ENCODE peak calls at places on chromosomes 2 and 18, in four cellular contexts. B is A549, F is K562, Z is HepG2. K is an unnamed sample.

GRCh38 chr2:217695033-217695520 is 307.7 kb downstream of the TNS1 start:
- DNase-seq in Z (no peak), F (no peak), B (no peak), K (no peak)

GRCh38 chr2:119426801-119427395 is 4.8 kb upstream of the TMEM37 start:
- DNase-seq in F (peak; percentile 16), B (no peak), Z (peak; percentile 68), K (no peak)

GRCh38 chr2:27710640-27711430 is 47.1 kb downstream of the SLC4A1AP start:
- DNase-seq in F (no peak), B (no peak), Z (no peak), K (no peak)

GRCh38 chr2:74894261-74895030 is 60.5 kb downstream of the HK2 start:
- DNase-seq in F (no peak), B (no peak), Z (no peak), K (no peak)

GRCh38 chr18:48715651-48716354 is 177.0 kb downstream of the CTIF start:
- DNase-seq in B (no peak), F (no peak), Z (no peak), K (no peak)

GRCh38 chr2:232672581-232672980 is 24.6 kb upstream of the GIGYF2 start:
- DNase-seq in F (no peak), B (no peak), Z (no peak), K (no peak)

GRCh38 chr2:166612214-166612613 is 118.2 kb upstream of the SCN7A start:
- DNase-seq in Z (no peak), B (no peak), F (no peak), K (no peak)

GRCh38 chr2:237060518-237061312 is 25.0 kb upstream of the COPS8 start:
- DNase-seq in Z (peak; percentile 62), B (peak; percentile 49), F (peak; percentile 47), K (no peak)

GRCh38 chr2:63057249-63058148 is 6.9 kb downstream of the OTX1 start:
- DNase-seq in Z (no peak), F (no peak), B (no peak), K (no peak)

GRCh38 chr2:189149981-189150380 is 29.6 kb downstream of the COL5A2 start:
- DNase-seq in Z (no peak), F (no peak), B (no peak), K (no peak)

GRCh38 chr18:67973916-67974315 is 457.4 kb upstream of the DSEL start:
- DNase-seq in F (no peak), B (no peak), Z (no peak), K (no peak)

GRCh38 chr2:162261032-162261945 is 18.0 kb upstream of the FAP start:
- DNase-seq in Z (no peak), B (no peak), F (no peak), K (no peak)

GRCh38 chr2:202721621-202722020 is 86.9 kb downstream of the FAM117B start:
- DNase-seq in Z (peak; percentile 6), F (no peak), B (no peak), K (no peak)

GRCh38 chr2:1227289-1227900 is 185.9 kb upstream of the TPO start:
- DNase-seq in F (peak; percentile 2), B (no peak), Z (no peak), K (no peak)

GRCh38 chr2:147531299-147531698 is 313.5 kb upstream of the ACVR2A start:
- DNase-seq in Z (no peak), B (no peak), F (no peak), K (no peak)

GRCh38 chr2:70498054-70498453 is 55.6 kb downstream of the TGFA start:
- DNase-seq in B (peak; percentile 52), Z (peak; percentile 61), F (peak; percentile 4), K (no peak)

GRCh38 chr2:150916997-150917396 is 344.7 kb downstream of the RBM43 start:
- DNase-seq in Z (no peak), F (no peak), B (no peak), K (no peak)

GRCh38 chr2:240642806-240643092 is 17.5 kb downstream of the GPR35 start:
- DNase-seq in Z (no peak), B (no peak), F (no peak), K (no peak)

GRCh38 chr18:80184243-80184772 is 63.0 kb downstream of the PARD6G start:
- DNase-seq in B (no peak), Z (no peak), F (no peak), K (no peak)

GRCh38 chr18:36025025-36025424 is 42.3 kb downstream of the RPRD1A start:
- DNase-seq in F (no peak), B (no peak), Z (no peak), K (no peak)

GRCh38 chr2:86787701-86788100 is 3.0 kb downstream of the CD8A start:
- DNase-seq in F (no peak), Z (no peak), B (no peak), K (no peak)

GRCh38 chr2:175834472-175834871 is 167.6 kb downstream of the LNPK start:
- DNase-seq in Z (no peak), B (no peak), F (no peak), K (no peak)

GRCh38 chr2:120568089-120568974 is 167.3 kb upstream of the GLI2 start:
- DNase-seq in B (no peak), F (no peak), Z (no peak), K (no peak)

GRCh38 chr2:120567128-120567527 is 168.5 kb upstream of the GLI2 start:
- DNase-seq in F (no peak), B (no peak), Z (no peak), K (no peak)

GRCh38 chr2:120565929-120566328 is 169.7 kb upstream of the GLI2 start:
- DNase-seq in Z (peak; percentile 44), B (no peak), F (no peak), K (no peak)

GRCh38 chr2:120565095-120565460 is 170.6 kb upstream of the GLI2 start:
- DNase-seq in Z (no peak), B (no peak), F (no peak), K (no peak)

DNA sequence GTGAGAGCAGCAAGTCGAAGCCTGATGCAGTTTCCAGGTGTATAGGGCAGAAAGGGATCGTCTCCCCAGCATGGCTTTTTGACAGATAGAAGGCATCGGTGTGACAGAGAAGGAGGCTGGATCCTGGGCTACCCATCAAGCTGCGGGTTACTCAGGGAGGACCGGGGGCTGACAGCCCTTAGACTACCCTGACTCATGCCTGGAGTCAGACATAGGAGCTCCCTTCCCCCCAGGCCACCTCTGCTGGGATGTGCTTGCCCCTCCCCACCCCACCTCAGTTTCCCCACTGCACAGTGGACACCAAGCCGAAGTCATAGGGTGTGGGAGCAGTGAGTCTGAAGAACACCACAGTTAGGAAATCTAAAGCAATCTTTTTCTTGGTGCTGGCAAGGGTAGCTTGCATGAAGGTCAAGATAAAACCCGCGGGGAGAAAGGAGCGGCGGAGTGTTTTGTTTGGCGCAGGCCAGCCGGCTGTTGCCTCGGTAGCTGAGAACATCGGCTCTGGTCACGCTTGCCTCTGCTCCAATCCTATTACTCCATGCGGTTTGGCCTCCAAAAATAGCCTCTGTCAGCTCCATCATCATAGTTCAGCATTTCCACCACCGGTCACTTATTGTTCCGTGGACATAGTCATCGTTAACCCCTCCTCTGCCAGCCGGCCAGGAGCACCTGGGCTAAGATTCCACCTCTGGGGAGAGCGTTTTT is 169.2 kb upstream of the GLI2 start:
- DNase-seq in F (no peak), Z (no peak), B (no peak), K (no peak)
- TF ChIP-seq KDM1A in F (no peak), Z (no peak), B (no peak), K (no peak)

DNA sequence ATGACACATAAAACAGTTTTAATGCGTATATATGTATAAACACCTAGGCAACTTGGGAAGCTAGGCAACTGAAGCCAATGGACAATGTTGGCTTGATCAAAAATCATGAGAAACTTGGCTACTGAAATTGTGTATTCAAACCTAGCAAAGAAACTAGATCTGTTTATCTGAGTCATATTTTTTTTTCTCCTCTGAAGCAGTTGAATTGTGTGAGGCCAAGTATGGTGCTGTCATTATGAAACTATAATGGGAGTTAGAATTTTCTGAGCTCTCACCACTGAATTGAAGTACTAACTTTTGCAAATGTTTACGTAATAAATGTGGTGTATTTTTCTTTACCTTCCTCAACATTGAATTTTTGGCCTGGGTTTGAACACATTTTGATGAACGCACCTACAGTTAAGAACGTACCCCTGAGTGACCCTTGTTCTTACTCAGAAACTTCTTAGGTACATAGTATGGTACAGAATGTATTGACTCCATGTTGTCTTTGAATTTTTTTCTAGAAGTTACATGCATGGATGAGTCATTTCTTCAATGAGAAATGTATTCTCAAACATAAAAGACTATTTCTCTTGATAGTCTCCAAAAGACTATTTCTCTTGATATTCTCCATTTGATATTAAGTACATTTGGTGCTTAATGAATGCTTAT is 23.8 kb downstream of the CD28 start:
- DNase-seq in F (no peak), B (no peak), Z (no peak), K (no peak)
- TF ChIP-seq KDM1A in F (no peak), B (no peak), Z (no peak), K (no peak)

DNA sequence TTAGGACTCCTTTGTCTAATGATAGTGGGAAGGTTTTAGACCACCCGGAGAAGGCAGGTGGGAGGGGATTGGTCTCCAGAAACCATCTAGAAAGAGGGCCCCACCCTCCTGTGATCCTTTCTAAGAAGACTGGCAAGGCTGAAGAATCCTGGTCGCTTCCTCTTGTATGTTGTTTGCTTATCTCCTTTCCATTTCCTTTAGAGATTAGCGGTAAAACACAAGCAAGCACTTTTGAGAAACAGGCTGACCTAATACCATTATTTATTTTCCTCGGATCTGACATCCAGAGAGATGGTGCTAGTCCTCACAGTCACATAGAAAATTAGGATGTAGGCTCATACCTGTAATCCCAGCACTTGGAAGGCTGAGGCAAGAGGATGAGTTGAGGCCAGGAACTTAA is 45.2 kb upstream of the SPRED2 start:
- DNase-seq in B (no peak), F (peak; percentile 17), Z (no peak), K (no peak)
- TF ChIP-seq KDM1A in B (no peak), F (no peak), Z (no peak), K (no peak)

GRCh38 chr2:61210332-61210981 is 48.5 kb downstream of the C2orf74 start:
- DNase-seq in Z (peak; percentile 34), F (no peak), B (peak; percentile 25), K (no peak)
- TF ChIP-seq KDM1A in Z (no peak), F (no peak), B (no peak), K (no peak)